ENCODE peak calls at places on chromosomes 16 and 17, in six cellular contexts. K is stimulated activated CD8-positive, alpha-beta memory T cell treated with anti-CD3 and anti-CD28 coated beads, Interleukin-4, amount 100 ng/mL, for 24 hours; J is HFF-Myc; V is iris pigment epithelial cell; X is type B pancreatic cell; Q is fibroblast of lung. D is an unnamed sample.

GRCh38 chr16:88407042-88407420 is 24.3 kb downstream of the ZNF469 start:
- DNase-seq in K (no peak), J (no peak), V (no peak), X (no peak), Q (no peak), D (no peak)

GRCh38 chr16:9441021-9441420 is 349.6 kb downstream of the HAPSTR1 start:
- DNase-seq in K (no peak), J (no peak), V (no peak), X (no peak), Q (no peak), D (no peak)

GRCh38 chr16:51151435-51151950 is 423 bp upstream of the SALL1 start:
- DNase-seq in K (no peak), J (peak), V (peak), X (peak), Q (peak), D (peak)

GRCh38 chr17:8954339-8954738 is 11.2 kb downstream of the PIK3R5 start:
- DNase-seq in K (peak), J (no peak), V (no peak), X (peak), Q (no peak), D (no peak)

GRCh38 chr17:72877348-72877747 is 215.1 kb downstream of the SLC39A11 start:
- DNase-seq in K (no peak), J (no peak), V (no peak), X (no peak), Q (no peak), D (no peak)

GRCh38 chr16:72189865-72190371 is 18.0 kb upstream of the PMFBP1 start:
- DNase-seq in K (no peak), J (no peak), V (peak), X (no peak), Q (peak), D (peak)

GRCh38 chr16:11658896-11659708 is 9.2 kb upstream of the SNN start:
- DNase-seq in K (no peak), J (no peak), V (no peak), X (no peak), Q (peak), D (peak)

GRCh38 chr17:72928454-72929136 is 163.9 kb downstream of the SLC39A11 start:
- DNase-seq in K (no peak), J (no peak), V (no peak), X (no peak), Q (no peak), D (no peak)

GRCh38 chr16:116015-116414 is 22.5 kb downstream of the NPRL3 start:
- DNase-seq in K (no peak), J (no peak), V (no peak), X (no peak), Q (no peak), D (no peak)

GRCh38 chr17:68152161-68152571 is 95.7 kb upstream of the AMZ2 start:
- DNase-seq in K (no peak), J (no peak), V (no peak), X (no peak), Q (no peak), D (no peak)

GRCh38 chr16:83882118-83882879 is 16.6 kb upstream of the MLYCD start:
- DNase-seq in K (no peak), J (no peak), V (no peak), X (no peak), Q (no peak), D (no peak)

GRCh38 chr16:1786242-1787055 is 3.7 kb downstream of the NUBP2 start:
- DNase-seq in K (no peak), J (no peak), V (no peak), X (no peak), Q (no peak), D (no peak)

GRCh38 chr17:16215002-16215272 is 397 bp downstream of the NCOR1 start:
- DNase-seq in K (peak), J (no peak), V (no peak), X (peak), Q (no peak), D (no peak)

GRCh38 chr17:28661635-28662526 is at the start of the genes SDF2 and SUPT6H:
- DNase-seq in K (peak), J (no peak), V (peak), X (peak), Q (peak), D (peak)

GRCh38 chr17:79986441-79987186 is 49.1 kb downstream of the TBC1D16 start:
- DNase-seq in K (no peak), J (no peak), V (peak), X (no peak), Q (peak), D (peak)

GRCh38 chr16:58938856-58939255 is 204.7 kb upstream of the GOT2 start:
- DNase-seq in K (no peak), J (no peak), V (no peak), X (no peak), Q (no peak), D (no peak)

GRCh38 chr16:4402439-4403132 is 13.8 kb downstream of the CORO7 start:
- DNase-seq in K (peak), J (no peak), V (peak), X (peak), Q (peak), D (peak)

GRCh38 chr17:80519091-80519781 is 25.4 kb upstream of the RPTOR start:
- DNase-seq in K (no peak), J (no peak), V (no peak), X (no peak), Q (no peak), D (peak)